ENCODE peak calls at places on chromosomes 1 and 21, in six cellular contexts. One of them, this sample, is unnamed.

GRCh38 chr1:40404670-40405462 is 31.3 kb downstream of the SMAP2 start:
- DNase-seq in CD8-positive, alpha-beta memory T cell: no peak
- DNase-seq in sciatic nerve: no peak
- DNase-seq in NCI-H2029 treated with DMSO at 0.1 percent for 48 hours: peak; percentile 99
- DNase-seq in activated naive CD4-positive, alpha-beta T cell treated with Interleukin-2 at 50 U/mL for 16 hours: no peak
- DNase-seq in effector CD4-positive, alpha-beta T cell: peak; percentile 28
- DNase-seq in this sample: peak; percentile 77

GRCh38 chr1:34656299-34656698 is 98.5 kb upstream of the GJB5 start:
- DNase-seq in CD8-positive, alpha-beta memory T cell: no peak
- DNase-seq in sciatic nerve: no peak
- DNase-seq in NCI-H2029 treated with DMSO at 0.1 percent for 48 hours: no peak
- DNase-seq in activated naive CD4-positive, alpha-beta T cell treated with Interleukin-2 at 50 U/mL for 16 hours: no peak
- DNase-seq in effector CD4-positive, alpha-beta T cell: no peak
- DNase-seq in this sample: no peak

GRCh38 chr1:167454304-167454928 is 63.9 kb downstream of the CD247 start:
- DNase-seq in CD8-positive, alpha-beta memory T cell: no peak
- DNase-seq in sciatic nerve: no peak
- DNase-seq in NCI-H2029 treated with DMSO at 0.1 percent for 48 hours: no peak
- DNase-seq in activated naive CD4-positive, alpha-beta T cell treated with Interleukin-2 at 50 U/mL for 16 hours: peak; percentile 29
- DNase-seq in effector CD4-positive, alpha-beta T cell: no peak
- DNase-seq in this sample: no peak

GRCh38 chr1:105317976-105318375 is 1568.3 kb downstream of the AMY1C start:
- DNase-seq in CD8-positive, alpha-beta memory T cell: no peak
- DNase-seq in sciatic nerve: no peak
- DNase-seq in NCI-H2029 treated with DMSO at 0.1 percent for 48 hours: no peak
- DNase-seq in activated naive CD4-positive, alpha-beta T cell treated with Interleukin-2 at 50 U/mL for 16 hours: no peak
- DNase-seq in effector CD4-positive, alpha-beta T cell: no peak
- DNase-seq in this sample: no peak

GRCh38 chr1:211635602-211636205 is 39.7 kb downstream of the NEK2 start:
- DNase-seq in CD8-positive, alpha-beta memory T cell: no peak
- DNase-seq in sciatic nerve: peak; percentile 22
- DNase-seq in NCI-H2029 treated with DMSO at 0.1 percent for 48 hours: no peak
- DNase-seq in activated naive CD4-positive, alpha-beta T cell treated with Interleukin-2 at 50 U/mL for 16 hours: no peak
- DNase-seq in effector CD4-positive, alpha-beta T cell: no peak
- DNase-seq in this sample: no peak

GRCh38 chr1:66711420-66711819 is 40.8 kb upstream of the DYNLT5 start:
- DNase-seq in CD8-positive, alpha-beta memory T cell: no peak
- DNase-seq in sciatic nerve: no peak
- DNase-seq in NCI-H2029 treated with DMSO at 0.1 percent for 48 hours: no peak
- DNase-seq in activated naive CD4-positive, alpha-beta T cell treated with Interleukin-2 at 50 U/mL for 16 hours: no peak
- DNase-seq in effector CD4-positive, alpha-beta T cell: no peak
- DNase-seq in this sample: no peak

GRCh38 chr1:178075323-178075722 is 18.6 kb upstream of the RASAL2 start:
- DNase-seq in CD8-positive, alpha-beta memory T cell: no peak
- DNase-seq in sciatic nerve: no peak
- DNase-seq in NCI-H2029 treated with DMSO at 0.1 percent for 48 hours: no peak
- DNase-seq in activated naive CD4-positive, alpha-beta T cell treated with Interleukin-2 at 50 U/mL for 16 hours: no peak
- DNase-seq in effector CD4-positive, alpha-beta T cell: no peak
- DNase-seq in this sample: no peak

GRCh38 chr1:3061981-3062615 is 6.9 kb upstream of the PRDM16 start:
- DNase-seq in CD8-positive, alpha-beta memory T cell: no peak
- DNase-seq in sciatic nerve: peak; percentile 51
- DNase-seq in NCI-H2029 treated with DMSO at 0.1 percent for 48 hours: no peak
- DNase-seq in activated naive CD4-positive, alpha-beta T cell treated with Interleukin-2 at 50 U/mL for 16 hours: no peak
- DNase-seq in effector CD4-positive, alpha-beta T cell: no peak
- DNase-seq in this sample: no peak

GRCh38 chr1:232383455-232384074 is 246.4 kb downstream of the SIPA1L2 start:
- DNase-seq in CD8-positive, alpha-beta memory T cell: no peak
- DNase-seq in sciatic nerve: no peak
- DNase-seq in NCI-H2029 treated with DMSO at 0.1 percent for 48 hours: no peak
- DNase-seq in activated naive CD4-positive, alpha-beta T cell treated with Interleukin-2 at 50 U/mL for 16 hours: no peak
- DNase-seq in effector CD4-positive, alpha-beta T cell: no peak
- DNase-seq in this sample: no peak

GRCh38 chr1:157272899-157273774 is 134.9 kb upstream of the ETV3 start:
- DNase-seq in CD8-positive, alpha-beta memory T cell: no peak
- DNase-seq in sciatic nerve: no peak
- DNase-seq in NCI-H2029 treated with DMSO at 0.1 percent for 48 hours: no peak
- DNase-seq in activated naive CD4-positive, alpha-beta T cell treated with Interleukin-2 at 50 U/mL for 16 hours: no peak
- DNase-seq in effector CD4-positive, alpha-beta T cell: no peak
- DNase-seq in this sample: no peak

GRCh38 chr1:220701974-220702373 is 11.8 kb downstream of the C1orf115 start:
- DNase-seq in CD8-positive, alpha-beta memory T cell: no peak
- DNase-seq in sciatic nerve: no peak
- DNase-seq in NCI-H2029 treated with DMSO at 0.1 percent for 48 hours: no peak
- DNase-seq in activated naive CD4-positive, alpha-beta T cell treated with Interleukin-2 at 50 U/mL for 16 hours: no peak
- DNase-seq in effector CD4-positive, alpha-beta T cell: no peak
- DNase-seq in this sample: no peak

GRCh38 chr1:168939947-168940223 is 166.6 kb upstream of the ATP1B1 start:
- DNase-seq in CD8-positive, alpha-beta memory T cell: no peak
- DNase-seq in sciatic nerve: no peak
- DNase-seq in NCI-H2029 treated with DMSO at 0.1 percent for 48 hours: no peak
- DNase-seq in activated naive CD4-positive, alpha-beta T cell treated with Interleukin-2 at 50 U/mL for 16 hours: no peak
- DNase-seq in effector CD4-positive, alpha-beta T cell: no peak
- DNase-seq in this sample: no peak

GRCh38 chr1:27316860-27317259 is 5.1 kb upstream of the TMEM222 start:
- DNase-seq in CD8-positive, alpha-beta memory T cell: no peak
- DNase-seq in sciatic nerve: no peak
- DNase-seq in NCI-H2029 treated with DMSO at 0.1 percent for 48 hours: no peak
- DNase-seq in activated naive CD4-positive, alpha-beta T cell treated with Interleukin-2 at 50 U/mL for 16 hours: no peak
- DNase-seq in effector CD4-positive, alpha-beta T cell: no peak
- DNase-seq in this sample: no peak

GRCh38 chr1:2205191-2205952 is 10.8 kb upstream of the FAAP20 start:
- DNase-seq in CD8-positive, alpha-beta memory T cell: peak; percentile 96
- DNase-seq in sciatic nerve: peak; percentile 98
- DNase-seq in NCI-H2029 treated with DMSO at 0.1 percent for 48 hours: peak; percentile 29
- DNase-seq in activated naive CD4-positive, alpha-beta T cell treated with Interleukin-2 at 50 U/mL for 16 hours: peak; percentile 87
- DNase-seq in effector CD4-positive, alpha-beta T cell: peak; percentile 92
- DNase-seq in this sample: peak; percentile 90

GRCh38 chr1:154999651-155000474 is 2.7 kb upstream of the ZBTB7B start:
- DNase-seq in CD8-positive, alpha-beta memory T cell: no peak
- DNase-seq in sciatic nerve: peak; percentile 71
- DNase-seq in NCI-H2029 treated with DMSO at 0.1 percent for 48 hours: peak; percentile 53
- DNase-seq in activated naive CD4-positive, alpha-beta T cell treated with Interleukin-2 at 50 U/mL for 16 hours: peak; percentile 72
- DNase-seq in effector CD4-positive, alpha-beta T cell: no peak
- DNase-seq in this sample: peak; percentile 40

GRCh38 chr1:72284398-72285073 is 2.2 kb upstream of the NEGR1 start:
- DNase-seq in CD8-positive, alpha-beta memory T cell: no peak
- DNase-seq in sciatic nerve: peak; percentile 71
- DNase-seq in NCI-H2029 treated with DMSO at 0.1 percent for 48 hours: no peak
- DNase-seq in activated naive CD4-positive, alpha-beta T cell treated with Interleukin-2 at 50 U/mL for 16 hours: no peak
- DNase-seq in effector CD4-positive, alpha-beta T cell: no peak
- DNase-seq in this sample: no peak

GRCh38 chr1:202158810-202159533 is 1.4 kb downstream of the PTPN7 start:
- DNase-seq in CD8-positive, alpha-beta memory T cell: no peak
- DNase-seq in sciatic nerve: no peak
- DNase-seq in NCI-H2029 treated with DMSO at 0.1 percent for 48 hours: no peak
- DNase-seq in activated naive CD4-positive, alpha-beta T cell treated with Interleukin-2 at 50 U/mL for 16 hours: peak; percentile 28
- DNase-seq in effector CD4-positive, alpha-beta T cell: no peak
- DNase-seq in this sample: no peak

GRCh38 chr1:219582310-219582709 is 30.6 kb downstream of the ZC3H11B start:
- DNase-seq in CD8-positive, alpha-beta memory T cell: no peak
- DNase-seq in sciatic nerve: no peak
- DNase-seq in NCI-H2029 treated with DMSO at 0.1 percent for 48 hours: no peak
- DNase-seq in activated naive CD4-positive, alpha-beta T cell treated with Interleukin-2 at 50 U/mL for 16 hours: no peak
- DNase-seq in effector CD4-positive, alpha-beta T cell: no peak
- DNase-seq in this sample: no peak

GRCh38 chr1:237975903-237976302 is 85.2 kb upstream of the ZP4 start:
- DNase-seq in CD8-positive, alpha-beta memory T cell: no peak
- DNase-seq in sciatic nerve: no peak
- DNase-seq in NCI-H2029 treated with DMSO at 0.1 percent for 48 hours: no peak
- DNase-seq in activated naive CD4-positive, alpha-beta T cell treated with Interleukin-2 at 50 U/mL for 16 hours: no peak
- DNase-seq in effector CD4-positive, alpha-beta T cell: no peak
- DNase-seq in this sample: no peak

GRCh38 chr1:19869929-19870328 is 12.3 kb upstream of the OTUD3 start:
- DNase-seq in CD8-positive, alpha-beta memory T cell: no peak
- DNase-seq in sciatic nerve: no peak
- DNase-seq in NCI-H2029 treated with DMSO at 0.1 percent for 48 hours: no peak
- DNase-seq in activated naive CD4-positive, alpha-beta T cell treated with Interleukin-2 at 50 U/mL for 16 hours: no peak
- DNase-seq in effector CD4-positive, alpha-beta T cell: no peak
- DNase-seq in this sample: no peak

GRCh38 chr1:42682739-42683529 is 716 bp downstream of the YBX1 start:
- DNase-seq in CD8-positive, alpha-beta memory T cell: peak; percentile 60
- DNase-seq in sciatic nerve: peak; percentile 85
- DNase-seq in NCI-H2029 treated with DMSO at 0.1 percent for 48 hours: peak; percentile 42
- DNase-seq in activated naive CD4-positive, alpha-beta T cell treated with Interleukin-2 at 50 U/mL for 16 hours: peak; percentile 65
- DNase-seq in effector CD4-positive, alpha-beta T cell: peak; percentile 56
- DNase-seq in this sample: peak; percentile 72

GRCh38 chr1:26533951-26534514 is 4.5 kb downstream of the RPS6KA1 start:
- DNase-seq in CD8-positive, alpha-beta memory T cell: no peak
- DNase-seq in sciatic nerve: no peak
- DNase-seq in NCI-H2029 treated with DMSO at 0.1 percent for 48 hours: no peak
- DNase-seq in activated naive CD4-positive, alpha-beta T cell treated with Interleukin-2 at 50 U/mL for 16 hours: no peak
- DNase-seq in effector CD4-positive, alpha-beta T cell: no peak
- DNase-seq in this sample: no peak

GRCh38 chr1:43302226-43302625 is 1.4 kb downstream of the TIE1 start:
- DNase-seq in CD8-positive, alpha-beta memory T cell: no peak
- DNase-seq in sciatic nerve: no peak
- DNase-seq in NCI-H2029 treated with DMSO at 0.1 percent for 48 hours: no peak
- DNase-seq in activated naive CD4-positive, alpha-beta T cell treated with Interleukin-2 at 50 U/mL for 16 hours: no peak
- DNase-seq in effector CD4-positive, alpha-beta T cell: no peak
- DNase-seq in this sample: no peak

GRCh38 chr1:193462629-193463320 is 276.4 kb upstream of the B3GALT2 start:
- DNase-seq in CD8-positive, alpha-beta memory T cell: no peak
- DNase-seq in sciatic nerve: no peak
- DNase-seq in NCI-H2029 treated with DMSO at 0.1 percent for 48 hours: no peak
- DNase-seq in activated naive CD4-positive, alpha-beta T cell treated with Interleukin-2 at 50 U/mL for 16 hours: no peak
- DNase-seq in effector CD4-positive, alpha-beta T cell: no peak
- DNase-seq in this sample: peak; percentile 46

GRCh38 chr1:63833346-63834065 is 59.7 kb downstream of the ROR1 start:
- DNase-seq in CD8-positive, alpha-beta memory T cell: no peak
- DNase-seq in sciatic nerve: no peak
- DNase-seq in NCI-H2029 treated with DMSO at 0.1 percent for 48 hours: no peak
- DNase-seq in activated naive CD4-positive, alpha-beta T cell treated with Interleukin-2 at 50 U/mL for 16 hours: no peak
- DNase-seq in effector CD4-positive, alpha-beta T cell: no peak
- DNase-seq in this sample: no peak

GRCh38 chr1:32870615-32871363 is at the start of gene FNDC5:
- DNase-seq in CD8-positive, alpha-beta memory T cell: no peak
- DNase-seq in sciatic nerve: no peak
- DNase-seq in NCI-H2029 treated with DMSO at 0.1 percent for 48 hours: no peak
- DNase-seq in activated naive CD4-positive, alpha-beta T cell treated with Interleukin-2 at 50 U/mL for 16 hours: no peak
- DNase-seq in effector CD4-positive, alpha-beta T cell: no peak
- DNase-seq in this sample: no peak

GRCh38 chr21:31273278-31273677 is 70.8 kb downstream of the TIAM1 start:
- DNase-seq in CD8-positive, alpha-beta memory T cell: no peak
- DNase-seq in sciatic nerve: no peak
- DNase-seq in NCI-H2029 treated with DMSO at 0.1 percent for 48 hours: no peak
- DNase-seq in activated naive CD4-positive, alpha-beta T cell treated with Interleukin-2 at 50 U/mL for 16 hours: peak; percentile 23
- DNase-seq in effector CD4-positive, alpha-beta T cell: no peak
- DNase-seq in this sample: no peak

GRCh38 chr1:245156041-245156735 is 1.4 kb downstream of the KIF26B start:
- DNase-seq in CD8-positive, alpha-beta memory T cell: peak; percentile 33
- DNase-seq in sciatic nerve: peak; percentile 85
- DNase-seq in NCI-H2029 treated with DMSO at 0.1 percent for 48 hours: peak; percentile 44
- DNase-seq in activated naive CD4-positive, alpha-beta T cell treated with Interleukin-2 at 50 U/mL for 16 hours: peak; percentile 77
- DNase-seq in effector CD4-positive, alpha-beta T cell: peak; percentile 50
- DNase-seq in this sample: peak; percentile 61